ENCODE peak calls at places on chromosome 18, in five cellular contexts. One of them, this sample, is unnamed.

GRCh38 chr18:3332376-3332775 is 70.4 kb downstream of the MYL12B start:
- DNase-seq in neural progenitor cell: no peak
- DNase-seq in colonic mucosa: no peak
- DNase-seq in endothelial cell of umbilical vein: no peak
- DNase-seq in left lung: no peak
- DNase-seq in this sample: no peak

GRCh38 chr18:22489694-22490093 is 72.0 kb upstream of the CTAGE1 start:
- DNase-seq in neural progenitor cell: no peak
- DNase-seq in colonic mucosa: peak
- DNase-seq in endothelial cell of umbilical vein: no peak
- DNase-seq in left lung: no peak
- DNase-seq in this sample: no peak

GRCh38 chr18:10197097-10197496 is 257.3 kb upstream of the APCDD1 start:
- DNase-seq in neural progenitor cell: no peak
- DNase-seq in colonic mucosa: peak
- DNase-seq in endothelial cell of umbilical vein: no peak
- DNase-seq in left lung: peak
- DNase-seq in this sample: no peak

GRCh38 chr18:9701604-9702324 is 6.3 kb upstream of the RAB31 start:
- DNase-seq in neural progenitor cell: no peak
- DNase-seq in colonic mucosa: no peak
- DNase-seq in endothelial cell of umbilical vein: no peak
- DNase-seq in left lung: no peak
- DNase-seq in this sample: no peak

GRCh38 chr18:59918320-59918755 is 18.5 kb downstream of the PMAIP1 start:
- DNase-seq in neural progenitor cell: peak
- DNase-seq in colonic mucosa: peak
- DNase-seq in endothelial cell of umbilical vein: no peak
- DNase-seq in left lung: peak
- DNase-seq in this sample: no peak

GRCh38 chr18:59072727-59073421 is 66.8 kb upstream of the SEC11C start:
- DNase-seq in neural progenitor cell: no peak
- DNase-seq in colonic mucosa: no peak
- DNase-seq in endothelial cell of umbilical vein: no peak
- DNase-seq in left lung: no peak
- DNase-seq in this sample: no peak

GRCh38 chr18:75376004-75376403 is 51.5 kb downstream of the SMIM21 start:
- DNase-seq in neural progenitor cell: no peak
- DNase-seq in colonic mucosa: no peak
- DNase-seq in endothelial cell of umbilical vein: no peak
- DNase-seq in left lung: no peak
- DNase-seq in this sample: no peak

GRCh38 chr18:11809895-11810294 is 41.3 kb upstream of the CHMP1B start:
- DNase-seq in neural progenitor cell: peak
- DNase-seq in colonic mucosa: no peak
- DNase-seq in endothelial cell of umbilical vein: no peak
- DNase-seq in left lung: no peak
- DNase-seq in this sample: no peak

GRCh38 chr18:51897884-51898283 is 442.1 kb upstream of the DCC start:
- DNase-seq in neural progenitor cell: no peak
- DNase-seq in colonic mucosa: peak
- DNase-seq in endothelial cell of umbilical vein: no peak
- DNase-seq in left lung: no peak
- DNase-seq in this sample: no peak

GRCh38 chr18:31510319-31510718 is 12.3 kb downstream of the DSG2 start:
- DNase-seq in neural progenitor cell: no peak
- DNase-seq in colonic mucosa: no peak
- DNase-seq in endothelial cell of umbilical vein: no peak
- DNase-seq in left lung: no peak
- DNase-seq in this sample: no peak

GRCh38 chr18:79459946-79460345 is 64.2 kb downstream of the NFATC1 start:
- DNase-seq in neural progenitor cell: no peak
- DNase-seq in colonic mucosa: no peak
- DNase-seq in endothelial cell of umbilical vein: peak
- DNase-seq in left lung: no peak
- DNase-seq in this sample: no peak

GRCh38 chr18:63936156-63936931 is 12.8 kb upstream of the HMSD start:
- DNase-seq in neural progenitor cell: peak
- DNase-seq in colonic mucosa: peak
- DNase-seq in endothelial cell of umbilical vein: peak
- DNase-seq in left lung: peak
- DNase-seq in this sample: peak

GRCh38 chr18:65279668-65280305 is 471.0 kb upstream of the CDH7 start:
- DNase-seq in neural progenitor cell: no peak
- DNase-seq in colonic mucosa: no peak
- DNase-seq in endothelial cell of umbilical vein: no peak
- DNase-seq in left lung: no peak
- DNase-seq in this sample: no peak

GRCh38 chr18:54875063-54875462 is 46.8 kb downstream of the RAB27B start:
- DNase-seq in neural progenitor cell: no peak
- DNase-seq in colonic mucosa: no peak
- DNase-seq in endothelial cell of umbilical vein: no peak
- DNase-seq in left lung: no peak
- DNase-seq in this sample: no peak
- H3K27ac ChIP-seq in neural progenitor cell: no peak
- H3K27ac ChIP-seq in colonic mucosa: no peak
- H3K27ac ChIP-seq in endothelial cell of umbilical vein: no peak
- H3K27ac ChIP-seq in left lung: no peak
- H3K27ac ChIP-seq in this sample: no peak

GRCh38 chr18:48831802-48832201 is 119.0 kb downstream of the SMAD7 start:
- DNase-seq in neural progenitor cell: no peak
- DNase-seq in colonic mucosa: no peak
- DNase-seq in endothelial cell of umbilical vein: no peak
- DNase-seq in left lung: no peak
- DNase-seq in this sample: no peak

GRCh38 chr18:48834421-48835011 is 116.2 kb downstream of the SMAD7 start:
- DNase-seq in neural progenitor cell: no peak
- DNase-seq in colonic mucosa: peak
- DNase-seq in endothelial cell of umbilical vein: peak
- DNase-seq in left lung: peak
- DNase-seq in this sample: no peak

GRCh38 chr18:48831113-48831759 is 119.5 kb downstream of the SMAD7 start:
- DNase-seq in neural progenitor cell: no peak
- DNase-seq in colonic mucosa: no peak
- DNase-seq in endothelial cell of umbilical vein: no peak
- DNase-seq in left lung: no peak
- DNase-seq in this sample: no peak

GRCh38 chr18:48833701-48834394 is 116.9 kb downstream of the SMAD7 start:
- DNase-seq in neural progenitor cell: no peak
- DNase-seq in colonic mucosa: no peak
- DNase-seq in endothelial cell of umbilical vein: no peak
- DNase-seq in left lung: no peak
- DNase-seq in this sample: no peak

DNA sequence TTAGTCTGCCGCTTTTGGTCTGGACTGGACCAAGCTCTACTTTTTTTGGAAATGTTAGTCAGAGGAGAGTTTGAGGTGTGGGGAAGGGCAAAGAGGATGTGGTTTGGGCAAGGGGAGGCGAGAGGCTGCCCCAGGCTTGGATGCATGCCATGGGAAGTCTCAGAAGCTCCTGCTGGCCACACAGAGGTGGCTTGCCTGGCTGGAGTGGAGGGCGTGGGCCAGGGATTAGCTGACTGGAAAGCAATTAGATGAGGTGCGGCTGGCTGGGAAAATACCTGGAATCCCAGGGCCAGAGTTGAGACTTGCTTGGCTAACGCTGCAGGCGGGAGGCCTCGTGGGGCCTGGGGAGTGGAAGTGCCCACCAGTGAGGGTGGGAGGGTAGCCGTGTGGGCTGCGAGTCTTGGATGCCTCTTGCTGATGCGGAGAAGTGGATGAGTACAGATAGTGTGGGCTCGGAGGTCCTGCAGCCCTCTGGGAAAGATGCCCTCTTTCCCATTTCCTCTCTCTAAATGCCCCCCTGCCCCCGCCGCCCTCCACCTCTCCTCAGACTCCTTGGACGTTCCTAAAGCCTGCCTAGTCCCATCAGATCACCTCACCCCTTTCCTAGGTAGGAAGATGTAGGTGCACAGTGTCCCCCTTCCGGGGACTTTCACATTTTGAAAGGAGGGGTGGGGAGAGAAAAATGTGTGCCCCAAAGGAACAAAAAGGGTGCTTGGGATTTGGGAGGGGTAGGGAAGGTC is 117.6 kb downstream of the SMAD7 start:
- DNase-seq in neural progenitor cell: peak
- DNase-seq in colonic mucosa: peak
- DNase-seq in endothelial cell of umbilical vein: no peak
- DNase-seq in left lung: peak
- DNase-seq in this sample: no peak
- H3K4me3 ChIP-seq in neural progenitor cell: no peak
- H3K4me3 ChIP-seq in colonic mucosa: no peak
- H3K4me3 ChIP-seq in endothelial cell of umbilical vein: no peak
- H3K4me3 ChIP-seq in left lung: peak
- H3K4me3 ChIP-seq in this sample: no peak

GRCh38 chr18:35495821-35496368 is 1.9 kb downstream of the INO80C start:
- DNase-seq in neural progenitor cell: no peak
- DNase-seq in colonic mucosa: no peak
- DNase-seq in endothelial cell of umbilical vein: no peak
- DNase-seq in left lung: no peak
- DNase-seq in this sample: no peak

GRCh38 chr18:35497334-35498197 is at the start of gene INO80C:
- DNase-seq in neural progenitor cell: peak
- DNase-seq in colonic mucosa: peak
- DNase-seq in endothelial cell of umbilical vein: peak
- DNase-seq in left lung: peak
- DNase-seq in this sample: peak

GRCh38 chr18:35494281-35494825 is 3.4 kb downstream of the INO80C start:
- DNase-seq in neural progenitor cell: no peak
- DNase-seq in colonic mucosa: no peak
- DNase-seq in endothelial cell of umbilical vein: no peak
- DNase-seq in left lung: no peak
- DNase-seq in this sample: no peak

GRCh38 chr18:35500113-35500512 is 2.4 kb upstream of the INO80C start:
- DNase-seq in neural progenitor cell: no peak
- DNase-seq in colonic mucosa: no peak
- DNase-seq in endothelial cell of umbilical vein: no peak
- DNase-seq in left lung: no peak
- DNase-seq in this sample: no peak

GRCh38 chr18:35497006-35497333 is 790 bp downstream of the INO80C start:
- DNase-seq in neural progenitor cell: no peak
- DNase-seq in colonic mucosa: peak
- DNase-seq in endothelial cell of umbilical vein: no peak
- DNase-seq in left lung: no peak
- DNase-seq in this sample: no peak
- H3K27ac ChIP-seq in neural progenitor cell: no peak
- H3K27ac ChIP-seq in colonic mucosa: peak
- H3K27ac ChIP-seq in endothelial cell of umbilical vein: peak
- H3K27ac ChIP-seq in left lung: peak
- H3K27ac ChIP-seq in this sample: no peak

DNA sequence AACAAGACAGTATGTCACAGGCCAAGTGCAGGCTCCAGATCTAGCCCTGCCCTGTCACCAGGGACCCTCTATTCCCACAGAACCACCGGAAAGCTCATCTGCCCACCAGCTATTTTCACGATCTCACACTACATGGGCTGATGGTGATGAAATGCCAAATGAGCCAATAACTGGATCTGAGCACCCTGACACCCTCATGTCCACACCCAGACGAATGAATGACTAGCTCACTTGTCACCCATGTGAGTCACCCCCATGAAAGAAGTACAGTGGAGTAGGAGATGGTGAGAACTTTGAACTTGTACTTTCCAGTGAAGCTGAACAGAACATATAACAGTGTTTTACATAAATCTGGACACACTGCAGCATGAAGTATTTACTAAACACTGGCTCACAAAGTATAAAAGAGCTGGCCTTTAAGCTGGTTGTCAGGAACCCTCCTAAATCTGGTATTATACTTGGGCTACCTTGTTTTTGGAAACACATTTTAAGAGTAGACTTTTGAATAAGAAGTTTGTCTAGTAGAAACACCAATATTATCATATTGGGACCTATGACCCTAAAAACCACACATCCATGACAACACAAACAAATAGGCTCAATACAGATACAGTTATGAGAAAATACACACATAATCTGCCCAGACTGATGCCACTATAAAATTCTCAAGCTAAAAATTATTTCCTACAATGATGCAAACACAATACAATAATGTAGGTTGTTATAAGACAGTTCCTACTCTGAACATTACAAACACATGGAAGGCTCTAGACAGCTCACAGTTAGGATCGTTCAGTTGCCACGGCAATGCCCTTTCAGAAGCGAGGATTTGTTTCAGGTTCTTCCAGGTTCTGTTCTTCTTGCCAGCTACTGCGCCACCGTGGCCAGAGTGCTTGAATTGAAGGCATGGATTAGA is 19.0 kb downstream of the INO80C start:
- DNase-seq in neural progenitor cell: no peak
- DNase-seq in colonic mucosa: peak
- DNase-seq in endothelial cell of umbilical vein: peak
- DNase-seq in left lung: no peak
- DNase-seq in this sample: no peak
- H3K4me3 ChIP-seq in neural progenitor cell: no peak
- H3K4me3 ChIP-seq in colonic mucosa: no peak
- H3K4me3 ChIP-seq in endothelial cell of umbilical vein: no peak
- H3K4me3 ChIP-seq in left lung: no peak
- H3K4me3 ChIP-seq in this sample: no peak

DNA sequence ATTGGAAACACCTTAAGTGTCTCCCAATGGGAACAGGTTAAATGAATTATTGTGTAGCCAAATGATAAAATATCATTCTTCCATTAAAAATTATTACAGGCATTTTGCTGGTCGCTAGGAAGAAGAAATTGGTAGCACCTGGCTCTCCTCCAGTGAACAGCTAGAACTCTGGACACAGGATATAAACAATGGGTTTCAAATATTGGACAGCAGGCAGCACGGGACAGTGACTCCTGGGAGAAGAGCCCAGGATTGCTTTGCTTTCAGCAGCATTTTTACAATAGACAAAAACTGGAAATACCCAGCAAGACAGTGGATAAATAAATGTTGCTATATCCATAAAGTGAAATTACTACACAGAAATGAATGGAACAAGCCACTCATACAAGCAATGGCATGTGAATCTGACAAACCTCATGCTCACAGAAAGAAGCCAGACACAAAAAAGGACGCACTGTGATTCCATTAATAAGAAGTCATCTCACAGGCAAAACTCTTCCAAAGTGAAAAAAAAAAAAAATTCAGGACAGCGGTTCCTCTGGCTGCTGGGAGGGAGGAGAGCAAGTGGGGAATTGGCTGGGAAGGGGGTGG is 50.5 kb downstream of the LAMA1 start:
- DNase-seq in neural progenitor cell: no peak
- DNase-seq in colonic mucosa: no peak
- DNase-seq in endothelial cell of umbilical vein: no peak
- DNase-seq in left lung: no peak
- DNase-seq in this sample: no peak
- H3K27ac ChIP-seq in neural progenitor cell: no peak
- H3K27ac ChIP-seq in colonic mucosa: no peak
- H3K27ac ChIP-seq in endothelial cell of umbilical vein: no peak
- H3K27ac ChIP-seq in left lung: no peak
- H3K27ac ChIP-seq in this sample: no peak

This sample was measured in iPS DF 6.9.